ENCODE peak calls at places on chromosomes 16 and 17, in nine cellular contexts. C is Ammon's horn, W is AG08395, P is cardiac fibroblast, E is stomach, J is C1 segment of cervical spinal cord, D is T-helper 2 cell, K is PC-3, H is RPMI8226. T is an unnamed sample.

GRCh38 chr17:19302791-19303233 is 59.7 kb downstream of the B9D1 start:
- DNase-seq in W (no peak), H (no peak), P (no peak), D (no peak), C (no peak), J (no peak), K (no peak), E (no peak), T (no peak)

GRCh38 chr17:37276475-37276874 is 99.3 kb upstream of the C17orf78 start:
- DNase-seq in P (no peak), K (peak), E (no peak), H (peak), D (no peak), C (no peak), J (no peak), W (no peak), T (no peak)

GRCh38 chr17:36529121-36529520 is 5.5 kb downstream of the MYO19 start:
- DNase-seq in P (peak), K (peak), C (no peak), J (no peak), H (no peak), E (no peak), D (no peak), W (peak), T (no peak)

GRCh38 chr16:16861546-16861945 is 482.6 kb downstream of the NPIPA7 start:
- DNase-seq in K (peak), H (peak), D (peak), C (peak), P (peak), J (peak), E (peak), W (peak), T (peak)

GRCh38 chr16:5502467-5502869 is 404.9 kb upstream of the EEF2KMT start:
- DNase-seq in W (no peak), E (no peak), K (no peak), J (peak), H (peak), C (peak), P (no peak), D (no peak), T (peak)

GRCh38 chr16:19705843-19706242 is 12.2 kb downstream of the KNOP1 start:
- DNase-seq in P (no peak), J (no peak), E (no peak), W (no peak), D (no peak), C (no peak), H (no peak), K (no peak), T (no peak)

GRCh38 chr16:88896238-88897065 is 30.0 kb upstream of the PABPN1L start:
- DNase-seq in J (no peak), W (no peak), P (no peak), H (no peak), E (no peak), D (no peak), K (no peak), C (no peak), T (no peak)

GRCh38 chr17:21215935-21216334 is 2.0 kb upstream of the TMEM11 start:
- DNase-seq in K (peak), E (no peak), W (no peak), J (no peak), P (peak), H (no peak), C (no peak), D (no peak), T (no peak)

GRCh38 chr16:74322301-74322710 is 25.7 kb downstream of the PSMD7 start:
- DNase-seq in P (no peak), C (no peak), H (no peak), J (no peak), E (no peak), D (no peak), K (no peak), W (no peak), T (no peak)

GRCh38 chr17:68356520-68356919 is 65.2 kb downstream of the ARSG start:
- DNase-seq in J (no peak), E (no peak), P (no peak), D (peak), W (no peak), H (no peak), C (no peak), K (no peak), T (no peak)

GRCh38 chr17:4003501-4004421 is 39.5 kb upstream of the ATP2A3 start:
- DNase-seq in H (no peak), C (no peak), K (no peak), W (no peak), P (no peak), E (peak), D (no peak), J (no peak), T (no peak)

GRCh38 chr16:56195151-56195550 is 3.9 kb downstream of the GNAO1 start:
- DNase-seq in P (no peak), H (no peak), W (no peak), C (peak), E (no peak), D (no peak), J (peak), K (peak), T (peak)

GRCh38 chr17:45733781-45734180 is 50.3 kb upstream of the CRHR1 start:
- DNase-seq in J (no peak), C (no peak), D (no peak), K (no peak), W (no peak), H (no peak), E (no peak), P (no peak), T (no peak)

GRCh38 chr16:22191966-22192260 is 14.2 kb upstream of the EEF2K start:
- DNase-seq in D (no peak), P (no peak), K (no peak), W (no peak), E (no peak), C (peak), J (no peak), H (peak), T (no peak)

GRCh38 chr16:6249863-6250262 is 1082.8 kb upstream of the RBFOX1 start:
- DNase-seq in K (no peak), D (no peak), J (no peak), H (no peak), W (no peak), C (no peak), P (no peak), E (no peak), T (no peak)

GRCh38 chr17:8004899-8005298 is 2.5 kb downstream of the GUCY2D start:
- DNase-seq in E (no peak), J (no peak), W (peak), H (no peak), D (no peak), K (no peak), C (no peak), P (peak), T (no peak)

GRCh38 chr17:19513897-19514488 is 19.7 kb upstream of the SLC47A1 start:
- DNase-seq in E (peak), H (peak), J (peak), C (peak), P (peak), D (peak), W (peak), K (peak), T (peak)

GRCh38 chr16:2163211-2163881 is 7.8 kb downstream of the TRAF7 start:
- DNase-seq in C (no peak), J (no peak), P (no peak), W (no peak), D (no peak), K (peak), E (peak), H (no peak), T (no peak)

GRCh38 chr16:49116873-49117272 is 164.8 kb downstream of the CBLN1 start:
- DNase-seq in C (no peak), D (no peak), E (no peak), K (no peak), J (no peak), H (no peak), P (no peak), W (no peak), T (no peak)

GRCh38 chr16:86865866-86866675 is 287.7 kb downstream of the FOXL1 start:
- DNase-seq in D (no peak), K (peak), H (no peak), P (no peak), E (no peak), C (peak), W (peak), J (no peak), T (no peak)

GRCh38 chr16:70740919-70741778 is 55.3 kb upstream of the MTSS2 start:
- DNase-seq in J (no peak), P (peak), C (no peak), K (no peak), D (no peak), H (no peak), E (no peak), W (peak), T (no peak)

GRCh38 chr17:7173687-7174602 is 5.2 kb downstream of the ASGR1 start:
- DNase-seq in D (peak), K (no peak), H (peak), E (peak), J (peak), W (no peak), P (no peak), C (peak), T (peak)

GRCh38 chr17:43907425-43907981 is at the start of gene MPP2:
- DNase-seq in P (peak), J (peak), C (peak), D (peak), W (peak), H (peak), K (peak), E (peak), T (peak)

GRCh38 chr17:72122668-72123495 is 2.1 kb downstream of the SOX9 start:
- DNase-seq in C (peak), E (peak), K (peak), J (peak), P (peak), D (no peak), H (peak), W (peak), T (no peak)

T was measured in globus pallidus.